ENCODE peak calls at places on chromosomes 5 and 9, in four cellular contexts. S, N, U and Y are unnamed samples.

GRCh38 chr9:96565684-96566360 is 53.8 kb downstream of the CDC14B start:
- DNase-seq in N (no peak), U (no peak), S (peak; percentile 34), Y (no peak)

GRCh38 chr5:148162038-148162437 is 6.3 kb upstream of the SPINK14 start:
- DNase-seq in N (no peak), U (no peak), S (no peak), Y (no peak)

GRCh38 chr5:149820536-149821503 is 90.7 kb downstream of the PPARGC1B start:
- DNase-seq in U (no peak), N (no peak), S (no peak), Y (no peak)

GRCh38 chr9:127140842-127141675 is 18.6 kb upstream of the ANGPTL2 start:
- DNase-seq in S (no peak), U (no peak), N (no peak), Y (no peak)

GRCh38 chr5:77065256-77065655 is 21.8 kb downstream of the ZBED3 start:
- DNase-seq in S (no peak), N (no peak), U (no peak), Y (no peak)

GRCh38 chr5:111326551-111326950 is 102.4 kb downstream of the CAMK4 start:
- DNase-seq in N (no peak), S (no peak), U (no peak), Y (no peak)

GRCh38 chr5:158286827-158287226 is 427.9 kb upstream of the CLINT1 start:
- DNase-seq in S (no peak), U (no peak), N (no peak), Y (no peak)

GRCh38 chr5:135326296-135327240 is 72.5 kb downstream of the MACROH2A1 start:
- DNase-seq in U (no peak), S (no peak), N (no peak), Y (no peak)

GRCh38 chr9:22060831-22061383 is 51.8 kb upstream of the CDKN2B start:
- DNase-seq in U (no peak), N (no peak), S (no peak), Y (no peak)

GRCh38 chr5:78295035-78295961 is 800 bp upstream of the AP3B1 start:
- DNase-seq in N (peak; percentile 40), U (no peak), S (no peak), Y (no peak)

GRCh38 chr5:1004598-1005361 is 3.8 kb upstream of the NKD2 start:
- DNase-seq in S (peak; percentile 16), N (peak; percentile 88), U (no peak), Y (no peak)

GRCh38 chr5:8981496-8981895 is 564.4 kb downstream of the SEMA5A start:
- DNase-seq in N (no peak), S (peak; percentile 67), U (no peak), Y (no peak)

GRCh38 chr9:16485155-16485554 is 385.3 kb downstream of the BNC2 start:
- DNase-seq in S (peak; percentile 26), U (no peak), N (no peak), Y (no peak)

GRCh38 chr5:94285984-94286383 is 332.4 kb downstream of the KIAA0825 start:
- DNase-seq in N (no peak), U (no peak), S (no peak), Y (no peak)

GRCh38 chr9:106953166-106953565 is 90.2 kb downstream of the ZNF462 start:
- DNase-seq in N (no peak), U (no peak), S (peak; percentile 88), Y (no peak)

GRCh38 chr5:27216367-27216941 is 178.1 kb upstream of the CDH9 start:
- DNase-seq in N (no peak), S (no peak), U (no peak), Y (no peak)

GRCh38 chr5:140346348-140347221 is at the start of gene HBEGF:
- DNase-seq in U (peak; percentile 78), N (peak; percentile 92), S (peak; percentile 63), Y (no peak)

GRCh38 chr9:70382709-70383605 is 31.5 kb downstream of the KLF9 start:
- DNase-seq in N (no peak), U (no peak), S (no peak), Y (no peak)

GRCh38 chr5:160312139-160312959 is at the start of gene CCNJL:
- DNase-seq in U (no peak), S (peak; percentile 44), N (peak; percentile 12), Y (no peak)

GRCh38 chr9:97572892-97573365 is 60.2 kb downstream of the TSTD2 start:
- DNase-seq in N (no peak), S (no peak), U (no peak), Y (no peak)
- TF ChIP-seq CHD1 in N (no peak), S (no peak), U (no peak), Y (no peak)

GRCh38 chr5:180915924-180916323 is 17.0 kb downstream of the BTNL8 start:
- DNase-seq in U (no peak), N (no peak), S (no peak), Y (no peak)

GRCh38 chr5:180910735-180911134 is 11.8 kb downstream of the BTNL8 start:
- DNase-seq in U (no peak), N (no peak), S (no peak), Y (no peak)

GRCh38 chr5:180918380-180918779 is 19.4 kb downstream of the BTNL8 start:
- DNase-seq in N (no peak), S (no peak), U (no peak), Y (no peak)

GRCh38 chr5:180910182-180910581 is 11.2 kb downstream of the BTNL8 start:
- DNase-seq in N (peak; percentile 36), S (no peak), U (no peak), Y (no peak)

DNA sequence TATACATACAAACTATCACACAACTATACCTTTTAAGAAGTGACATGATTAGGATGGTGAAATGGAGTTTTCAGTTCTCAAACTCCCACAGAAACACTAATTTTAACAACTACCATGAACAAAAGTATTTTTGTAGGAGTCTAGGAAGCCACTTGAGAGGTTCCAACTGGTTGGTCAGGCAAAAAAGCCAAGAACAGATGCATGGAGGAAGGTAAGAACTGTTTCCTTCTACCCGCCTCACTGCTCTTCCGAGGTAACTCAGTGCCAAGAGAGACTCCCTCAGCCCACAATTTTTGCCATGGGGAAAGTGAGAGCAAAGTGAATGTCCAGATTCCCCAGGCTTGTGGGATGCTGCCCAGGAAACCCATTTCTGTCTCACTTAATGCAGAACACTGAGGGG is 15.7 kb downstream of the BTNL8 start:
- DNase-seq in S (no peak), N (no peak), U (no peak), Y (no peak)
- TF ChIP-seq CHD1 in S (no peak), N (no peak), U (no peak), Y (no peak)

GRCh38 chr5:36395260-36395659 is 93.6 kb upstream of the RANBP3L start:
- DNase-seq in U (no peak), S (no peak), N (no peak), Y (no peak)
- TF ChIP-seq CHD1 in U (no peak), S (no peak), N (no peak), Y (no peak)

DNA sequence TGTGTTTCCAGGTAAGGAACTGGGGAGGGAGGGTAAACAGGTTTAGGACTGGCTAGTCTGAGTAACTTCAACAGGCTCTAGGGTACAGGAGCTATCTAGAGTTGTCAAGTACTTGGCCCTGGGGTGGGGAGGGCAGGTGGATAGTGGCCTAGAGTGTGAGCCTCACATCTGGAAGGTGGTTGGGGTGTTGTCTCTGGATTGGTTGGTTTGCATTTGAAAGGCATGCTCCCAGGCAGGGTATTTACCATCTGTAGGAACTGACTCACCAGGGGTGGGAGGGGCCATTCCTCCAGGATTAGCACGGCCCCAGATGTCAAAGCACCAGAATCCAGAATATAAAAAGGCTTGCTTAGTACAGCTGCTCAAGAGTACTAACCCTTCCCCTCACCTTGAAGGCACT is 193.3 kb downstream of the NTRK2 start:
- DNase-seq in S (no peak), N (no peak), U (peak; percentile 66), Y (no peak)
- TF ChIP-seq CHD1 in S (no peak), N (no peak), U (no peak), Y (no peak)